ENCODE peak calls at places on chromosomes 6 and 20, in nine cellular contexts. R is B cell; N is stimulated activated CD8-positive, alpha-beta memory T cell treated with anti-CD3 and anti-CD28 coated beads, Interleukin-2, amount 100 ng/mL, for 1 hour; K is kidney epithelial cell; I is T-helper 9 cell; Z is tibial artery; E is DMS79 treated with DMSO at 0.1 percent for 48 hours; H is mucosa of descending colon; P is NCI-H1092 treated with DMSO at 0.1 percent for 48 hours. Y is an unnamed sample.

GRCh38 chr20:54250691-54251090 is 42.8 kb downstream of the PFDN4 start:
- DNase-seq in R (no peak), N (no peak), K (no peak), I (no peak), Z (no peak), E (no peak), H (no peak), P (no peak), Y (no peak)

GRCh38 chr6:135673671-135674309 is 176.2 kb upstream of the AHI1 start:
- DNase-seq in R (no peak), N (no peak), K (no peak), I (no peak), Z (no peak), E (no peak), H (no peak), P (no peak), Y (no peak)

GRCh38 chr20:54208492-54209044 is 681 bp downstream of the PFDN4 start:
- DNase-seq in R (no peak), N (no peak), K (no peak), I (no peak), Z (no peak), E (no peak), H (no peak), P (peak; percentile 36), Y (no peak)

GRCh38 chr20:4449977-4450715 is 271.6 kb upstream of the PRND start:
- DNase-seq in R (no peak), N (no peak), K (no peak), I (no peak), Z (no peak), E (no peak), H (no peak), P (no peak), Y (no peak)

GRCh38 chr6:88135578-88136114 is 30.5 kb downstream of the CNR1 start:
- DNase-seq in R (peak; percentile 58), N (no peak), K (no peak), I (no peak), Z (no peak), E (no peak), H (no peak), P (no peak), Y (no peak)

GRCh38 chr20:37524859-37525708 is 2.6 kb downstream of the BLCAP start:
- DNase-seq in R (no peak), N (no peak), K (no peak), I (no peak), Z (no peak), E (peak; percentile 38), H (no peak), P (no peak), Y (peak; percentile 88)

GRCh38 chr6:21984135-21984534 is 312.7 kb downstream of the PRL start:
- DNase-seq in R (no peak), N (no peak), K (no peak), I (no peak), Z (no peak), E (no peak), H (no peak), P (no peak), Y (no peak)

GRCh38 chr6:15504040-15504491 is 158.8 kb downstream of the DTNBP1 start:
- DNase-seq in R (no peak), N (no peak), K (no peak), I (no peak), Z (peak; percentile 75), E (peak; percentile 20), H (peak; percentile 46), P (no peak), Y (no peak)

GRCh38 chr6:67345946-67346345 is 1289.1 kb upstream of the ADGRB3 start:
- DNase-seq in R (no peak), N (no peak), K (no peak), I (no peak), Z (no peak), E (no peak), H (no peak), P (no peak), Y (peak; percentile 23)

GRCh38 chr6:18122128-18123093 is at the start of gene NHLRC1:
- DNase-seq in R (peak; percentile 88), N (peak; percentile 42), K (peak; percentile 48), I (peak; percentile 43), Z (peak; percentile 94), E (peak; percentile 60), H (peak; percentile 92), P (peak; percentile 69), Y (peak; percentile 42)

GRCh38 chr6:128731249-128732165 is 151.4 kb upstream of the LAMA2 start:
- DNase-seq in R (no peak), N (no peak), K (no peak), I (no peak), Z (no peak), E (no peak), H (no peak), P (peak; percentile 21), Y (no peak)